ENCODE peak calls at places on chromosomes 1 and 21, in six cellular contexts. G is germinal center, T is endothelial cell, J is fibroblast of mammary gland, I is midbrain, U is DMS153. X is an unnamed sample.

GRCh38 chr21:26447932-26448331 is 125.2 kb downstream of the CYYR1 start:
- DNase-seq in G (no peak), T (no peak), J (no peak), I (no peak), U (no peak), X (no peak)

GRCh38 chr1:225863167-225863566 is 19.0 kb downstream of the TMEM63A start:
- DNase-seq in G (no peak), T (no peak), J (peak; percentile 42), I (no peak), U (no peak), X (no peak)

GRCh38 chr1:6445062-6445763 is 20.6 kb downstream of the ESPN start:
- DNase-seq in G (no peak), T (peak; percentile 60), J (peak; percentile 26), I (peak; percentile 0), U (peak; percentile 16), X (peak; percentile 59)

GRCh38 chr1:18962121-18962721 is 5.7 kb upstream of the IFFO2 start:
- DNase-seq in G (no peak), T (no peak), J (peak; percentile 15), I (no peak), U (no peak), X (peak; percentile 82)

GRCh38 chr1:7298749-7299151 is 472.3 kb upstream of the VAMP3 start:
- DNase-seq in G (no peak), T (no peak), J (peak; percentile 89), I (no peak), U (no peak), X (peak; percentile 76)

GRCh38 chr1:233868461-233868860 is 36.0 kb upstream of the SLC35F3 start:
- DNase-seq in G (no peak), T (no peak), J (no peak), I (no peak), U (no peak), X (no peak)

GRCh38 chr1:185156321-185156853 is 366 bp downstream of the TRMT1L start:
- DNase-seq in G (no peak), T (no peak), J (no peak), I (no peak), U (no peak), X (peak; percentile 60)

GRCh38 chr1:17653728-17654351 is 101.3 kb upstream of the ACTL8 start:
- DNase-seq in G (peak; percentile 31), T (peak; percentile 79), J (peak; percentile 44), I (peak; percentile 71), U (no peak), X (peak; percentile 74)

GRCh38 chr1:96256391-96256790 is 465.2 kb upstream of the PTBP2 start:
- DNase-seq in G (no peak), T (no peak), J (peak; percentile 34), I (no peak), U (no peak), X (no peak)

GRCh38 chr1:172654535-172654934 is 4.4 kb upstream of the FASLG start:
- DNase-seq in G (no peak), T (no peak), J (peak; percentile 83), I (no peak), U (no peak), X (peak; percentile 92)

GRCh38 chr1:37892151-37893047 is 33.0 kb upstream of the MTF1 start:
- DNase-seq in G (no peak), T (no peak), J (peak; percentile 63), I (no peak), U (no peak), X (peak; percentile 72)

GRCh38 chr1:2888281-2888845 is 86.9 kb upstream of the TTC34 start:
- DNase-seq in G (no peak), T (no peak), J (no peak), I (no peak), U (no peak), X (no peak)

GRCh38 chr1:19341201-19342076 is 29.3 kb downstream of the SLC66A1 start:
- DNase-seq in G (peak; percentile 84), T (peak; percentile 83), J (peak; percentile 80), I (peak; percentile 42), U (no peak), X (peak; percentile 84)

GRCh38 chr1:76868154-76868882 is 1.0 kb downstream of the ST6GALNAC5 start:
- DNase-seq in G (peak; percentile 25), T (peak; percentile 47), J (peak; percentile 15), I (no peak), U (no peak), X (peak; percentile 81)

GRCh38 chr1:9755441-9755995 is 68.2 kb downstream of the CLSTN1 start:
- DNase-seq in G (no peak), T (no peak), J (no peak), I (no peak), U (no peak), X (no peak)

GRCh38 chr21:37348664-37349063 is 17.9 kb upstream of the DYRK1A start:
- DNase-seq in G (no peak), T (no peak), J (no peak), I (no peak), U (peak; percentile 39), X (peak; percentile 44)

GRCh38 chr1:113142791-113143190 is 69.8 kb downstream of the LRIG2 start:
- DNase-seq in G (no peak), T (no peak), J (peak; percentile 45), I (no peak), U (no peak), X (peak; percentile 45)

GRCh38 chr1:32989160-32989894 is 24.7 kb upstream of the RNF19B start:
- DNase-seq in G (no peak), T (no peak), J (peak; percentile 99), I (peak; percentile 53), U (no peak), X (peak; percentile 97)

GRCh38 chr1:21651214-21652042 is 17.7 kb downstream of the RAP1GAP start:
- DNase-seq in G (peak; percentile 35), T (no peak), J (no peak), I (peak; percentile 61), U (no peak), X (peak; percentile 41)

GRCh38 chr1:39695011-39695410 is 3.8 kb upstream of the HPCAL4 start:
- DNase-seq in G (no peak), T (no peak), J (no peak), I (no peak), U (no peak), X (no peak)

GRCh38 chr1:205324781-205325180 is 3.2 kb upstream of the NUAK2 start:
- DNase-seq in G (no peak), T (no peak), J (no peak), I (no peak), U (no peak), X (peak; percentile 4)

X was measured in GM23248.